ENCODE peak calls at places on chromosome 21, in nine cellular contexts. I, M, N, S, E, U, L, J and B are unnamed samples.
A peak's percentile ranks its signal among the peaks of the same experiment; 100 is the strongest.

GRCh38 chr21:26800455-26801454 is 44.5 kb downstream of the ADAMTS1 start:
- DNase-seq in L (no peak), U (peak; percentile 74), N (no peak), E (no peak), I (no peak), M (no peak), S (peak; percentile 84), J (no peak), B (no peak)

GRCh38 chr21:46265736-46266525 is 19.5 kb downstream of the MCM3AP start:
- DNase-seq in J (no peak), M (no peak), I (no peak), L (no peak), N (no peak), S (no peak), E (no peak), U (no peak), B (no peak)

GRCh38 chr21:46437511-46437910 is 21.2 kb upstream of the DIP2A start:
- DNase-seq in I (no peak), S (no peak), J (no peak), L (peak; percentile 20), U (no peak), M (no peak), E (no peak), N (peak; percentile 51), B (no peak)

GRCh38 chr21:41663805-41664788 is 102.8 kb downstream of the RIPK4 start:
- DNase-seq in I (peak; percentile 86), N (peak; percentile 60), J (no peak), L (peak; percentile 76), E (no peak), U (peak; percentile 14), M (peak; percentile 20), S (peak; percentile 46), B (no peak)

GRCh38 chr21:31316488-31317169 is 27.4 kb downstream of the TIAM1 start:
- DNase-seq in L (no peak), I (no peak), N (no peak), U (no peak), E (no peak), M (no peak), S (peak; percentile 52), J (no peak), B (no peak)

GRCh38 chr21:28579986-28580550 is 412.6 kb downstream of the LTN1 start:
- DNase-seq in U (no peak), J (no peak), N (no peak), I (no peak), E (no peak), L (no peak), M (no peak), S (no peak), B (no peak)

GRCh38 chr21:46517361-46517760 is 58.7 kb downstream of the DIP2A start:
- DNase-seq in J (peak; percentile 48), U (no peak), N (no peak), M (no peak), I (no peak), E (no peak), S (no peak), L (no peak), B (no peak)

GRCh38 chr21:14982336-14982735 is 82.5 kb downstream of the NRIP1 start:
- DNase-seq in N (no peak), U (no peak), E (no peak), S (no peak), L (no peak), M (no peak), I (no peak), J (no peak), B (no peak)

GRCh38 chr21:46500224-46500861 is 41.7 kb downstream of the DIP2A start:
- DNase-seq in I (no peak), U (peak; percentile 31), L (no peak), N (no peak), E (no peak), S (no peak), M (no peak), J (no peak), B (peak; percentile 14)

GRCh38 chr21:45593162-45594022 is 50.1 kb upstream of the PCBP3 start:
- DNase-seq in J (no peak), E (no peak), N (peak; percentile 74), I (peak; percentile 39), U (no peak), S (no peak), L (peak; percentile 28), M (no peak), B (no peak)

GRCh38 chr21:46110499-46111192 is 12.7 kb downstream of the COL6A2 start:
- DNase-seq in N (no peak), I (peak; percentile 36), J (peak; percentile 76), M (no peak), U (no peak), L (peak; percentile 59), S (no peak), E (peak; percentile 7), B (no peak)

DNA sequence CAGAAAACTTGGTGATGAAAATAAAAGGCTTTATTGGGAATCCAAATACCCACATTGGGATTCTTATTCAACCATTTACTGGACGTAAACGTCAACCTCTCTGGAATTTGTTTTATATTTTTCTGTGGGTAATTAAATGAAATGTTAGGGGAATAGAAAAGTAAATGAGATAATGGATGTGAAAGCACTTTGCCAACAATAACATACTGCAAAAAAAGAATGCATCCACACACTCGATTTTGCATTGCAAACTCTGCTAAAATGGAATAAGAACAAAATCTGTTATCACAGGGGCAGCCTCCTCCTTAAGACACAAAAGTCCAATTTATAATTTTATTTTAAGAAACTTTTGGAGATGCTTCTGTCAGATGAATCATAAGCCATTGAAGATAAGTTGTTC is 88.4 kb downstream of the ERG start:
- DNase-seq in J (no peak), U (no peak), L (no peak), S (no peak), I (no peak), M (no peak), E (no peak), N (no peak), B (no peak)
- H3K27ac ChIP-seq in J (no peak overlapping the region), U (no peak overlapping the region), L (no peak overlapping the region), S (no peak overlapping the region), I (no peak overlapping the region), M (no peak overlapping the region), E (no peak overlapping the region), N (no peak overlapping the region), B (no peak overlapping the region)

DNA sequence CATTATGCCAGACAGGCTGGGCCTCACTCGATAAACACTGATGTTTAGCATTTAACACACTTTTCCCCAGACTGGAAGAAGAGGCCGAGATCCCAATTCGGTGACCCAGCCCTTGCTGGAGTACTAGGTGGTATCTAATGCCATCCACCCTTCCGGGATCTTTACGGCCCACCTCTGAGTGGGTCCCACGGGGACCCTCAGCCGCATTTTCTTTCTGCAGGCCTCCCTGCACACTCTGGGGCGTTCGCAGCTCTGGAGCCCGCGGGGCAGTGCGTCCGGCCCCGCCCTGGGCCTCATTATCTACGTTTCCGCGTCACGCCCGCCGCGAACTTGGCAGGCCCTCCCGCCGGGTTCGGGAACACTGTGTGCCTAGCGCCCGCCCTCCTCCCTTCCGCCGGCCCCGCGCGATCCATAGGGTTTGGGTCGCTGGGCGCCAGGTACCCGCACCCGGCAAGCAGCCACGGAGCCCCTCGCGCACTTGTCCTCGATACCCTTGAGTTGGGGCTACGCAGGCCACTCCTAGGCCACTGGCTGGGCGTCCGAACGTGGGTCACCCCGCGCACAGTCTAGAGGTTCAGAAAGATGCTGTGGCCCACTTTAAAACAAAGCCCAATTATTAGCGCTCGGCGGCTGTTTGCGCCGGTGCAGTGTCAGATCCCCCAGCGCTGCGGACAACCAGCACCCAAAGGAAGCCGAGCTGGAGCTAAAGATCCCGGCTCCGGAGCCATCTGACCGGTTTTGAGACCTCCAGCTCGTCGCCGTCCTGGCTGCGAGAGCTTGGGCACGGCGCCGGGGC is 942 bp upstream of the EVA1C start:
- DNase-seq in U (peak; percentile 84), E (peak; percentile 75), I (peak; percentile 94), M (no peak), N (peak; percentile 93), S (no peak), J (peak; percentile 95), L (peak; percentile 95), B (peak; percentile 69)
- H3K27me3 ChIP-seq in U (no peaks in the 10 kb centered on the region), E (no peaks in the 10 kb centered on the region), I (no peaks in the 10 kb centered on the region), M (peaks cover 48% of the 10 kb centered on the region), N (peaks cover 20% of the 10 kb centered on the region), S (no peaks in the 10 kb centered on the region), J (no peaks in the 10 kb centered on the region), L (no peaks in the 10 kb centered on the region), B (no peaks in the 10 kb centered on the region)

GRCh38 chr21:34143783-34144182 is 70.4 kb downstream of the MRPS6 start:
- DNase-seq in E (no peak), M (no peak), L (no peak), N (no peak), I (no peak), S (no peak), U (no peak), J (no peak), B (no peak)
- H3K27ac ChIP-seq in E (no peak overlapping the region), M (no peak overlapping the region), L (no peak overlapping the region), N (no peak overlapping the region), I (no peak overlapping the region), S (no peak overlapping the region), U (no peak overlapping the region), J (no peak overlapping the region), B (no peak overlapping the region)

DNA sequence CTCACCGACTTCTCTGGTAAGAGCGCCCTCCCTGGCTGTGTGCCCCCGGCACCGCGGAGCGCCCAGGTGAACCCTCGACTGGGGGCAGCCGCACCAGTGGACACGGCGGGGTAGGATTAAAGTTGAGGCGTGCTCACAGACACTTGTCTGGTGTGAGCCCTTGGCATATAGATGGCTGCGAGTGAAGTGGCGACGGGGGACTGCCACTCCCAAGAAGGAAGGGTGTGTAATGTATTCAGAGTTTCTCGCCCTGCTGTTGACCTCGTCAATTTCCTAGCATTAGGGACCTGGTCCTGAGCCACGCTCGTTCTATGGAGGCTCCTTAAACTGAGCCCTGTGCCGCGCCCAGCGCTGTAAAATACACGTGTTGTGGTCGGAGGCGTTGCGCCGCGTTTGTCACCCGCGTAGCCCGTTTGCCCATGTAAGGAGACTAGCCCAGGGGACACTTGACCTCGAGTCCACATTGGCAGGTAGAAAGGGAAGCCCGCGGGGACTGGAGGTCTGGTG is 545 bp downstream of the EVA1C start:
- DNase-seq in U (peak; percentile 33), S (no peak), M (no peak), I (peak; percentile 73), L (peak; percentile 80), N (peak; percentile 81), E (peak; percentile 50), J (peak; percentile 42), B (no peak)
- H3K27me3 ChIP-seq in U (no peaks in the 10 kb centered on the region), S (no peaks in the 10 kb centered on the region), M (peaks cover 48% of the 10 kb centered on the region), I (no peaks in the 10 kb centered on the region), L (no peaks in the 10 kb centered on the region), N (peaks cover 20% of the 10 kb centered on the region), E (no peaks in the 10 kb centered on the region), J (no peaks in the 10 kb centered on the region), B (no peaks in the 10 kb centered on the region)

DNA sequence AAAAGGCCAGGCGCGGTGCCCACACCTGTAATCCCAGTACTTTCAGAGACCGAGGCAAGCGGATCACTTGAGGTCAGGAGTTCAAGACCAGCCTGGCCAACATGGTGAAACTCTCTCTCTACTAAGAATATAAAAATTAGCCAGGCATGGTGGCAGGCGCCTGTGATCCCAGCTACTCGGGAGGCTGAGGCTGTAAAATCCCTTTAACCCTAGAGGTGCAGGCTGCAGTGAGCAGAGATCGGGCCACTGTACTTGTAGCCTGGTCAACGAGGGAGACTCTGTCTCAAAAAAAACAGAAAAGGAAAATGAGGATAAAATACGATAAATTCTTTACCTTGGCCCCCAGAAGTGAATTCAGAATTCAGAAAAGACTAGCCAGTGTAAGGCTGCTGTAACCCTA is 1.6 kb downstream of the TMEM50B start:
- DNase-seq in N (no peak), U (no peak), S (no peak), I (no peak), L (no peak), J (no peak), E (no peak), M (no peak), B (no peak)
- H3K27ac ChIP-seq in N (no peak overlapping the region), U (peak overlapping the region; percentile 93), S (no peak overlapping the region), I (no peak overlapping the region), L (peak overlapping the region; percentile 99), J (no peak overlapping the region), E (no peak overlapping the region), M (no peak overlapping the region), B (peak overlapping the region; percentile 89)

GRCh38 chr21:44375281-44375651 is 21.8 kb downstream of the TRPM2 start:
- DNase-seq in J (no peak), E (peak; percentile 42), S (no peak), I (peak; percentile 47), N (peak; percentile 88), L (peak; percentile 70), U (no peak), M (no peak), B (no peak)
- H3K27me3 ChIP-seq in J (peaks cover 23% of the 10 kb centered on the region), E (no peaks in the 10 kb centered on the region), S (peaks cover under 1% of the 10 kb centered on the region), I (no peaks in the 10 kb centered on the region), N (no peaks in the 10 kb centered on the region), L (peaks cover 13% of the 10 kb centered on the region), U (no peaks in the 10 kb centered on the region), M (peaks cover 5% of the 10 kb centered on the region), B (no peaks in the 10 kb centered on the region)